ENCODE peak calls at places on chromosomes 13 and 19, in seven cellular contexts. Y, H, Z, B, W, U and A are unnamed samples.

GRCh38 chr19:34662919-34663318 is 14.0 kb downstream of the SCGB2B2 start:
- DNase-seq in Y (no peak), B (peak; percentile 41), W (no peak), U (no peak), Z (peak; percentile 68), H (peak; percentile 36), A (no peak)

GRCh38 chr13:51541809-51542258 is 42.4 kb upstream of the WDFY2 start:
- DNase-seq in U (no peak), W (no peak), Z (no peak), B (no peak), H (no peak), Y (no peak), A (no peak)

GRCh38 chr13:37129867-37130266 is 24.4 kb upstream of the CSNK1A1L start:
- DNase-seq in Z (no peak), H (no peak), Y (no peak), U (no peak), W (no peak), B (no peak), A (no peak)

GRCh38 chr19:50803633-50804419 is 13.6 kb downstream of the ACP4 start:
- DNase-seq in U (no peak), H (no peak), B (no peak), Z (peak; percentile 79), W (no peak), Y (no peak), A (no peak)

GRCh38 chr13:75321084-75321483 is 160.9 kb downstream of the TBC1D4 start:
- DNase-seq in U (no peak), B (no peak), H (no peak), Z (no peak), Y (no peak), W (no peak), A (no peak)

GRCh38 chr13:94896238-94896637 is 183.9 kb upstream of the SOX21 start:
- DNase-seq in Y (no peak), H (no peak), W (no peak), Z (no peak), B (no peak), U (no peak), A (no peak)

GRCh38 chr19:1592023-1592754 is 476 bp downstream of the MBD3 start:
- DNase-seq in B (peak; percentile 72), U (peak; percentile 83), W (peak; percentile 81), Z (peak; percentile 96), Y (no peak), H (peak; percentile 76), A (peak; percentile 98)

GRCh38 chr19:46478356-46478986 is 7.1 kb upstream of the PNMA8A start:
- DNase-seq in Y (no peak), H (no peak), U (no peak), B (no peak), Z (peak; percentile 66), W (no peak), A (no peak)

GRCh38 chr13:103130681-103131210 is 64.5 kb upstream of the SLC10A2 start:
- DNase-seq in Z (no peak), U (no peak), B (no peak), W (no peak), H (no peak), Y (no peak), A (no peak)

DNA sequence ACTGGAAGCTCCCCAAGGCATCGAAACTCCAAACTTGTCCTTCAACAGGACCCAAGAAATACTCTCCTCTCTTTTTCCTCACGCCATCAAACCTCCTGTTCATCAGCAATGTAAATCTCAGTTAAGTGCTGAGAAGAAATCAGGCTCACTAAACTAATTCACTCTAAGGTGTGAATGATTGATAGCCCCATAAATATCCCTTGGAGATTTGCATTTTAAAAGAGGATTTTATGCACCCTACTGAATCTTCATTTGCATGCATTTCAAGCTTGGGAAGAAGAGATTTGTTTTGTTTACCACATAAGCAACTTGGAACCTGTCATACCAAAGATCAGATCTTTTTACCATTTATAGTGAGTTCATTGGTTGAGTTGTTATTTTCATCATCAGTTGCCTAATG is 40.3 kb upstream of the GSX1 start:
- DNase-seq in B (no peak), U (no peak), W (no peak), Y (no peak), Z (no peak), H (no peak), A (no peak)
- H3K4me3 ChIP-seq in B (no peak overlapping the region), U (no peak overlapping the region), W (no peak overlapping the region), Y (no peak overlapping the region), Z (no peak overlapping the region), H (no peak overlapping the region), A (no peak overlapping the region)

DNA sequence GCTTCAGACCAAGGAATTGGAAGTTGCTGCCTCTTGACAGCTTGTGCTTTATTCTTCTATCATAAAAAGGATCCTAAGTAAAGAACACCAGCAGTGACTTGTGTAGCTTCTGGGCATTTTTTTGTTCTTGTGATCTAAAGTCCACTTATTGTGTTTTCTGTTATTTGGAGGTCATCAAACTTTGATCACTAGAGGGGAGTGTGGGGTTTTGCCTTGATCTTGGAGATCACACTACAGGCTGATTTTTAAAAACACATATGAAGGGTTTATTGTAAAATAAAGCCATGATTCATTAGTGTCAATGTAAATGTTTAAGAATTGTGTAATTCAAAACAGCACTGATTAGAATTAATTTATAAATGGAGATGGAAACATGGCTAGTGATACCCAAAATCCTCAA is 328.7 kb upstream of the EDNRB start:
- DNase-seq in U (no peak), W (no peak), H (no peak), Y (no peak), Z (no peak), B (no peak), A (no peak)
- TF ChIP-seq CTCF in U (no peak), W (no peak), H (no peak), Y (no peak), Z (no peak), B (no peak), A (no peak)

DNA sequence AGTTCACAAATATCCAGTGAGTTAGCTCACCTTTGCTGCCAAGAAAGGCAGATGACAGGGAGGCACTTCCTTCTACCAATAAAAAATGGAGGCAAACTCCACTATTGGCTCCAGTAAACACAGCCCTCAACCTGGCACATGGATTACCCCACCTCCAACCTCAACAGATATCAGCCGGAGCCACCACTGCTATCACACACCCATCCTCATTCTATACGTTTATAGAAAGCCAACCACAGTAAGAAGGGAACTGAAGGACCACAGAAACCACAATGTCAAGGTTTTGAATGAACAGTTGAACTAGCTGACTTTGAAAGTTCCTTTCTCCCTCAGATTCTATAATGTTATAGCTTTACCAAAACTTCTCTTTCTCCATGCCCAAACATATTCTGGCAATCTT is 526.2 kb downstream of the UQCRFS1 start:
- DNase-seq in W (no peak), U (no peak), B (no peak), Y (no peak), H (peak; percentile 71), Z (no peak), A (no peak)
- TF ChIP-seq POLR2AphosphoS5 in W (no peak), U (no peak), B (no peak), Y (no peak), H (peak; percentile 37), Z (no peak), A (no peak)

DNA sequence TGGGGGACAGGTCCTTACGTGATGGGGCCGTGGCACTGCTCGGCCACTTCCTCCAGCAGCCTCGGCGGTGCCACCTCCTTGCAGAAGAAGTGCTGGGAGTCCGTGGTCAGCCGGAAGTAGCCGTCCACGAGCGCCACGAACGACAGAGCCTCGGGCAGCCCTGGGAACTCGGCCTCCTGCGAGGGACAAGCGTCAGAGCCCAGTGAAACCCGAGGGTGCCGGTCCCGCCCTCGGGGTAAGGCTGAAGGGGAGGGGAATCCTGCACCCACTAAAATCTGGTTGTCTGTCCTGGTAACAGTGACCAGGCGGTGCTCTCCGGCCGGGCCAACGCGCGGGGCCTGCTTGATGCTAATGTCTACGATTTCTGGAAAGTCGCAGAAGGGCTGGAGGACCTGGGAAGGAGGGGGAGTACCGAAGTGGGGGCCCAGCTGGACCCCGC is 6.4 kb downstream of the JAK3 start:
- DNase-seq in W (no peak), Z (no peak), B (no peak), H (no peak), Y (no peak), U (peak; percentile 61), A (no peak)
- H3K4me3 ChIP-seq in W (peak overlapping the region; percentile 46), Z (peak overlapping the region; percentile 45), B (peak overlapping the region; percentile 93), H (no peak overlapping the region), Y (peak overlapping the region; percentile 34), U (peak overlapping the region; percentile 26), A (peak overlapping the region; percentile 30)